ENCODE peak calls at places on chromosomes 12 and 14, in seven cellular contexts. One of them, this sample, is unnamed.

GRCh38 chr12:116423053-116423452 is 136.1 kb upstream of the MAP1LC3B2 start:
- DNase-seq in thyroid gland: no peak
- DNase-seq in psoas muscle: no peak
- DNase-seq in PC-3: peak; percentile 48
- DNase-seq in left lung: no peak
- DNase-seq in K562: no peak
- DNase-seq in heart left ventricle: no peak
- DNase-seq in this sample: peak; percentile 42

GRCh38 chr12:94148841-94149780 is 734 bp downstream of the PLXNC1 start:
- DNase-seq in thyroid gland: peak; percentile 41
- DNase-seq in psoas muscle: peak; percentile 41
- DNase-seq in PC-3: no peak
- DNase-seq in left lung: peak; percentile 66
- DNase-seq in K562: no peak
- DNase-seq in heart left ventricle: peak; percentile 79
- DNase-seq in this sample: no peak

GRCh38 chr14:59275668-59276067 is 87.2 kb downstream of the DAAM1 start:
- DNase-seq in thyroid gland: no peak
- DNase-seq in psoas muscle: no peak
- DNase-seq in PC-3: peak; percentile 100
- DNase-seq in left lung: no peak
- DNase-seq in K562: no peak
- DNase-seq in heart left ventricle: no peak
- DNase-seq in this sample: peak; percentile 92

GRCh38 chr14:105836160-105836559 is 309.8 kb downstream of the TMEM121 start:
- DNase-seq in thyroid gland: no peak
- DNase-seq in psoas muscle: no peak
- DNase-seq in PC-3: no peak
- DNase-seq in left lung: no peak
- DNase-seq in K562: no peak
- DNase-seq in heart left ventricle: no peak
- DNase-seq in this sample: no peak

GRCh38 chr14:102823546-102823945 is 46.3 kb downstream of the TRAF3 start:
- DNase-seq in thyroid gland: no peak
- DNase-seq in psoas muscle: no peak
- DNase-seq in PC-3: no peak
- DNase-seq in left lung: no peak
- DNase-seq in K562: no peak
- DNase-seq in heart left ventricle: no peak
- DNase-seq in this sample: no peak

GRCh38 chr12:110022980-110023633 is 23.9 kb downstream of the ANKRD13A start:
- DNase-seq in thyroid gland: no peak
- DNase-seq in psoas muscle: no peak
- DNase-seq in PC-3: no peak
- DNase-seq in left lung: no peak
- DNase-seq in K562: no peak
- DNase-seq in heart left ventricle: no peak
- DNase-seq in this sample: peak; percentile 63

GRCh38 chr12:113049976-113050742 is 6.4 kb upstream of the DTX1 start:
- DNase-seq in thyroid gland: peak; percentile 74
- DNase-seq in psoas muscle: no peak
- DNase-seq in PC-3: peak; percentile 36
- DNase-seq in left lung: no peak
- DNase-seq in K562: no peak
- DNase-seq in heart left ventricle: no peak
- DNase-seq in this sample: no peak

GRCh38 chr12:86234309-86234708 is 21.9 kb downstream of the MGAT4C start:
- DNase-seq in thyroid gland: no peak
- DNase-seq in psoas muscle: no peak
- DNase-seq in PC-3: no peak
- DNase-seq in left lung: no peak
- DNase-seq in K562: no peak
- DNase-seq in heart left ventricle: no peak
- DNase-seq in this sample: no peak

GRCh38 chr14:21241218-21241819 is 27.9 kb downstream of the HNRNPC start:
- DNase-seq in thyroid gland: no peak
- DNase-seq in psoas muscle: no peak
- DNase-seq in PC-3: peak; percentile 56
- DNase-seq in left lung: no peak
- DNase-seq in K562: no peak
- DNase-seq in heart left ventricle: no peak
- DNase-seq in this sample: no peak

GRCh38 chr14:81450100-81450531 is 50.0 kb upstream of the STON2 start:
- DNase-seq in thyroid gland: peak; percentile 89
- DNase-seq in psoas muscle: peak; percentile 76
- DNase-seq in PC-3: no peak
- DNase-seq in left lung: no peak
- DNase-seq in K562: no peak
- DNase-seq in heart left ventricle: peak; percentile 77
- DNase-seq in this sample: no peak

DNA sequence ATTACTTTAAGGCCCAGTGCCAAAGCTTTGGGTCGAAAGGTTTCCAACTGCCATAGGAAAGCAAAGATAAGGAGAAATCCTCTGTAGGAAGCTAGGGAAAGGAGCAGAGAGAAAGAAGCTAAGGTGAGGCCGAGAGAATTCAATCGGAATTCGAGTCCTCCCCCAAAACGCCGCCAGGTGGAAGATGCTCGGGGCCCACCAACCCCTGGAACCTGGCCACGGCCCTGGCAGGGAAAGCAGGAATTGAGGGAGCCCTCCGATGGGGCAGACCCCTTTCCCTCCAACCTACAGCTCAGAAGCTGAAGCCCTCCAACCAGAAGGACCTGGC is 498 bp downstream of the GMFB start:
- DNase-seq in thyroid gland: no peak
- DNase-seq in psoas muscle: no peak
- DNase-seq in PC-3: no peak
- DNase-seq in left lung: no peak
- DNase-seq in K562: no peak
- DNase-seq in heart left ventricle: no peak
- DNase-seq in this sample: no peak
- TF ChIP-seq CTCF in thyroid gland: no peak
- TF ChIP-seq CTCF in psoas muscle: no peak
- TF ChIP-seq CTCF in PC-3: peak; percentile 36
- TF ChIP-seq CTCF in left lung: no peak
- TF ChIP-seq CTCF in K562: no peak
- TF ChIP-seq CTCF in heart left ventricle: no peak
- TF ChIP-seq CTCF in this sample: peak; percentile 23

GRCh38 chr14:94542811-94543449 is 18.3 kb upstream of the SERPINA4 start:
- DNase-seq in thyroid gland: no peak
- DNase-seq in psoas muscle: no peak
- DNase-seq in PC-3: no peak
- DNase-seq in left lung: no peak
- DNase-seq in K562: no peak
- DNase-seq in heart left ventricle: no peak
- DNase-seq in this sample: no peak

GRCh38 chr14:94540031-94540794 is 21.0 kb upstream of the SERPINA4 start:
- DNase-seq in thyroid gland: no peak
- DNase-seq in psoas muscle: no peak
- DNase-seq in PC-3: no peak
- DNase-seq in left lung: no peak
- DNase-seq in K562: no peak
- DNase-seq in heart left ventricle: no peak
- DNase-seq in this sample: no peak

GRCh38 chr14:94543450-94544123 is 17.7 kb upstream of the SERPINA4 start:
- DNase-seq in thyroid gland: no peak
- DNase-seq in psoas muscle: no peak
- DNase-seq in PC-3: no peak
- DNase-seq in left lung: no peak
- DNase-seq in K562: no peak
- DNase-seq in heart left ventricle: no peak
- DNase-seq in this sample: no peak

GRCh38 chr14:94542111-94542810 is 19.0 kb upstream of the SERPINA4 start:
- DNase-seq in thyroid gland: no peak
- DNase-seq in psoas muscle: no peak
- DNase-seq in PC-3: peak; percentile 27
- DNase-seq in left lung: no peak
- DNase-seq in K562: no peak
- DNase-seq in heart left ventricle: no peak
- DNase-seq in this sample: no peak

DNA sequence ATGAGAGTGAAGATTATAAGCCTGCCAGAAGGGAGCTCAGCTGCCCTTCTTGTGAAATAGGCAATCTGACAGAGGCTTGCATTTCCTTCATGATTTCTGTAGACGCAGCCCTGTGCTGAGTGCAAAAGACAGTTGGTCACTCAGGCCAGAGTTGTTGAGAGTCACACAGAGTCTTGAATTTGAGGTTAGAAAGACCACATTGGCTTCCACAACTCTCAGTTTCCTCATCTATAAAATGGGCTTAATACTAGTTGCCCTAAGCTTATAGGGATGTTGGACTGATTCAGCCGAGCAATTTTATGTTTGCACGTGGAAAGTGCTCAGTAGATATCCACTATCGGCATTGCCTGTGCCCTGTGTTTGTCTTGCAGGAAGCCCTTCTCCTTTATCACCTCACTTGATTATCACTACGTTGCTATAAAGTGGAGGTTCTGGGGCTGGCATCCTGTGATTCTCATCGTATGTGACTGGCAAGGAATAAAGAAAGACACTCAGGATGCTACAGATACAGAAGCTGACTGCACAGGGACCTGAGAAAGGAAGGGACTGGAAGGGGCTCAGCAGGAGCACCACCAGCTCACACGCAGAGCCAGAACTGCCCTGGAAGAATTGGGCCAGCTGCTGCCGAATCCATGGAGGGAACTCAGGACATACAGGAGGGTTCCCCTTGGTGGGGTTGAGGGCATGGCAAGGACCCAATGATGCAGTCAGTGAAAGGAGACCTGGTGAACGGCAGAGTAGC is 19.8 kb upstream of the SERPINA4 start:
- DNase-seq in thyroid gland: no peak
- DNase-seq in psoas muscle: no peak
- DNase-seq in PC-3: no peak
- DNase-seq in left lung: no peak
- DNase-seq in K562: no peak
- DNase-seq in heart left ventricle: no peak
- DNase-seq in this sample: no peak
- H3K27me3 ChIP-seq in thyroid gland: no peaks in the 10 kb centered on the region
- H3K27me3 ChIP-seq in psoas muscle: no peaks in the 10 kb centered on the region
- H3K27me3 ChIP-seq in PC-3: no peaks in the 10 kb centered on the region
- H3K27me3 ChIP-seq in left lung: peaks cover 26% of the 10 kb centered on the region
- H3K27me3 ChIP-seq in K562: no peaks in the 10 kb centered on the region
- H3K27me3 ChIP-seq in heart left ventricle: no peaks in the 10 kb centered on the region
- H3K27me3 ChIP-seq in this sample: no peaks in the 10 kb centered on the region

DNA sequence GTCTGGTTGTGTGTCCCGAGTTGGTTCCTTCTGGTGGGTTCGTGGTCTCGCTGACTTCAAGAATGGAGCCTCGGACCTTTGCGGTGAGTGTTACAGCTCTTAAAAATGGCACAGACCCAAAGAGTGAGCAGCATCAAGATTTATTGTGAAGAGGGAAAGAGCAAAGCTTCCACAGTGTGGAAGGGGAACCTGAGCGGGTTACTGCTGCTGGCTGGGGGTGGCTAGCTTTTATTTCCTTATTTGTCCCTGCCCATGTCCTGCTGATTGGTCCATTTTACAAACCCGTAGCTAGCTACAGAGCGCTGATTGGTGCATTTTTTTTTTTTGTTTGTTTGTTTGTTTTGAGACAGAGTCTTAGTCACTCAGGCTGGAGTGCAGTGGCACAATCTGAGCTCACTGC is 29.3 kb downstream of the FGF6 start:
- DNase-seq in thyroid gland: no peak
- DNase-seq in psoas muscle: no peak
- DNase-seq in PC-3: no peak
- DNase-seq in left lung: no peak
- DNase-seq in K562: no peak
- DNase-seq in heart left ventricle: no peak
- DNase-seq in this sample: no peak
- TF ChIP-seq CTCF in thyroid gland: no peak
- TF ChIP-seq CTCF in psoas muscle: no peak
- TF ChIP-seq CTCF in PC-3: no peak
- TF ChIP-seq CTCF in left lung: no peak
- TF ChIP-seq CTCF in K562: no peak
- TF ChIP-seq CTCF in heart left ventricle: no peak
- TF ChIP-seq CTCF in this sample: no peak

DNA sequence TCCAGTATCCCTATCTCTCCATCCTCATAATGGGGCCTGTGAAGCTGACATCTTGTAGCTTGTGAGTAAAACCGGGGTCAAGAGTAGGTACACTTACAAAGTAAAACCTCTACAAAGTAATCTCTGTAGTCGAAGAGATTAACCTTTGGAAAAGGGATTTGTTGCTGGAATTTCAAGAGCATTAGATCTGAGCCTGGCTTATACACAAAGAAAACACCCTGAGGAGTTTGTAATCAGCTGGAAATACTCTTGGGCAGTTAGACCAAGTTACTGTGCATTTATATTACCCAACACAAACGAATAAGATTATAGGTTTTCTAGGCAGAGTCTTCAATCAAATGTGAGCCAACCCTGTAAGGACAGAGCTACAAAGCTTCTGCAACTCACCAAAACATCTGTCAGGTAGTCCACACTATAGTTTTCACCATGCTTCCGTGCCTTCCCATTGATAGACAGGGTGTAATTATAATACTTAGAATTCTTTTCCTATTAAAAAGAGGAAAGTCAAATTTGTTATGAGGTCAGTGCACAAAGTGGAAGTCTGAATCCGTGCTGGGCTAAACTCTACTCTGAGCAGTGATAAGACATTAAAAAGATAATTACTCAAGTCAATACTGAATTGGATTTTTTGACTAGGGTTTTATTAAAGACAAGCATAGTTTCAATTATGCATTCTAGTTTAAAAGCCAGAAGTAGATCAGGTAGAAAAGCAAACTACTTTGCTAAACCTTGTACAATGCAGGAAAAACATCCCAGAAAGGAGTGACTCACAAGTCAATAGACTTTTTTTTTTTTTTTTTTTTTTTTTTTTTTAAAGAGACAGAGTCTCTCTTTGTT is 14.6 kb downstream of the GNS start:
- DNase-seq in thyroid gland: no peak
- DNase-seq in psoas muscle: no peak
- DNase-seq in PC-3: peak; percentile 34
- DNase-seq in left lung: no peak
- DNase-seq in K562: no peak
- DNase-seq in heart left ventricle: no peak
- DNase-seq in this sample: no peak
- H3K27me3 ChIP-seq in thyroid gland: no peaks in the 10 kb centered on the region
- H3K27me3 ChIP-seq in psoas muscle: no peaks in the 10 kb centered on the region
- H3K27me3 ChIP-seq in PC-3: no peaks in the 10 kb centered on the region
- H3K27me3 ChIP-seq in left lung: no peaks in the 10 kb centered on the region
- H3K27me3 ChIP-seq in K562: no peaks in the 10 kb centered on the region
- H3K27me3 ChIP-seq in heart left ventricle: no peaks in the 10 kb centered on the region
- H3K27me3 ChIP-seq in this sample: no peaks in the 10 kb centered on the region

DNA sequence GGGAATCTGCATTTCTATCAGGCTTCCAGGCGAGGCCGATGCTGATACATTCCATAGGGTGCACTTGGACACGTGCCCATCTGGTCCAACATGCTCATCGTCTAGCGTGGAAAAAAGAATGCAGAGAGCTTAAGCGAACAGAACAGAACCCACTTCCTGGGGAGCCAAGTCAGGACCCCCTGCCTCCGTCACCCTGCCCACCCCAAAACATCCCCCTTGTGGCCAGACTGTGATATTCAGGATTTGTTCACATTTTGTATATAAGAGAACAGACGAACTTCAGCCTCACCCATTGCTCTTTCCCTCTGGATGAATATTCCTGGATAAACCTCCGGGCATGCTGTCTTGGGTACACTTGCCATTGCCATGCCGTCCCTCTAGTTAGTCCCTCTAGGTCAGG is 4.3 kb upstream of the PIWIL1 start:
- DNase-seq in thyroid gland: no peak
- DNase-seq in psoas muscle: no peak
- DNase-seq in PC-3: no peak
- DNase-seq in left lung: no peak
- DNase-seq in K562: no peak
- DNase-seq in heart left ventricle: no peak
- DNase-seq in this sample: no peak
- TF ChIP-seq CTCF in thyroid gland: no peak
- TF ChIP-seq CTCF in psoas muscle: no peak
- TF ChIP-seq CTCF in PC-3: no peak
- TF ChIP-seq CTCF in left lung: no peak
- TF ChIP-seq CTCF in K562: peak; percentile 27
- TF ChIP-seq CTCF in heart left ventricle: no peak
- TF ChIP-seq CTCF in this sample: no peak